ENCODE peak calls at places on chromosomes 6 and 20, in four cellular contexts. One of them, this sample, is unnamed.

GRCh38 chr20:10910535-10911239 is 236.9 kb upstream of the JAG1 start:
- DNase-seq in GM12891: no peak
- DNase-seq in Peyer's patch: no peak
- DNase-seq in uterus: no peak
- DNase-seq in this sample: no peak

GRCh38 chr6:125444234-125444949 is 142.6 kb upstream of the HDDC2 start:
- DNase-seq in GM12891: no peak
- DNase-seq in Peyer's patch: no peak
- DNase-seq in uterus: peak; percentile 44
- DNase-seq in this sample: no peak

GRCh38 chr6:113936093-113936934 is 34.6 kb downstream of the HDAC2 start:
- DNase-seq in GM12891: no peak
- DNase-seq in Peyer's patch: no peak
- DNase-seq in uterus: no peak
- DNase-seq in this sample: peak; percentile 33

GRCh38 chr6:4698901-4699659 is 77.1 kb upstream of the CDYL start:
- DNase-seq in GM12891: no peak
- DNase-seq in Peyer's patch: no peak
- DNase-seq in uterus: no peak
- DNase-seq in this sample: no peak

GRCh38 chr20:20102163-20102562 is 49.8 kb downstream of the CFAP61 start:
- DNase-seq in GM12891: no peak
- DNase-seq in Peyer's patch: no peak
- DNase-seq in uterus: no peak
- DNase-seq in this sample: no peak

GRCh38 chr6:47014401-47014800 is 27.7 kb downstream of the ADGRF1 start:
- DNase-seq in GM12891: no peak
- DNase-seq in Peyer's patch: no peak
- DNase-seq in uterus: no peak
- DNase-seq in this sample: no peak

GRCh38 chr20:17530716-17531536 is at the start of gene BFSP1:
- DNase-seq in GM12891: peak; percentile 43
- DNase-seq in Peyer's patch: no peak
- DNase-seq in uterus: peak; percentile 49
- DNase-seq in this sample: no peak

GRCh38 chr6:87925373-87926060 is 122.1 kb upstream of the SPACA1 start:
- DNase-seq in GM12891: no peak
- DNase-seq in Peyer's patch: peak; percentile 85
- DNase-seq in uterus: no peak
- DNase-seq in this sample: no peak

GRCh38 chr6:36442671-36443497 is at the start of the genes KCTD20 and PXT1:
- DNase-seq in GM12891: peak; percentile 77
- DNase-seq in Peyer's patch: peak; percentile 85
- DNase-seq in uterus: peak; percentile 87
- DNase-seq in this sample: peak; percentile 75

GRCh38 chr6:151760486-151760885 is 47.0 kb upstream of the ESR1 start:
- DNase-seq in GM12891: no peak
- DNase-seq in Peyer's patch: no peak
- DNase-seq in uterus: no peak
- DNase-seq in this sample: no peak

GRCh38 chr20:62409935-62410741 is 3.1 kb upstream of the CABLES2 start:
- DNase-seq in GM12891: peak; percentile 74
- DNase-seq in Peyer's patch: peak; percentile 52
- DNase-seq in uterus: peak; percentile 66
- DNase-seq in this sample: no peak

GRCh38 chr6:5050009-5050408 is 35.1 kb upstream of the PPP1R3G start:
- DNase-seq in GM12891: no peak
- DNase-seq in Peyer's patch: no peak
- DNase-seq in uterus: no peak
- DNase-seq in this sample: no peak

GRCh38 chr6:113122060-113122459 is 735.1 kb upstream of the MARCKS start:
- DNase-seq in GM12891: no peak
- DNase-seq in Peyer's patch: no peak
- DNase-seq in uterus: no peak
- DNase-seq in this sample: peak; percentile 73

GRCh38 chr6:38012573-38012972 is 193.0 kb downstream of the ZFAND3 start:
- DNase-seq in GM12891: peak; percentile 11
- DNase-seq in Peyer's patch: no peak
- DNase-seq in uterus: no peak
- DNase-seq in this sample: peak; percentile 44

GRCh38 chr6:10591411-10592160 is 70.4 kb downstream of the GCNT2 start:
- DNase-seq in GM12891: no peak
- DNase-seq in Peyer's patch: no peak
- DNase-seq in uterus: no peak
- DNase-seq in this sample: no peak

GRCh38 chr20:48703511-48704219 is 124.1 kb downstream of the PREX1 start:
- DNase-seq in GM12891: no peak
- DNase-seq in Peyer's patch: no peak
- DNase-seq in uterus: no peak
- DNase-seq in this sample: no peak

GRCh38 chr6:45422541-45423110 is 44.9 kb upstream of the SUPT3H start:
- DNase-seq in GM12891: no peak
- DNase-seq in Peyer's patch: peak; percentile 66
- DNase-seq in uterus: peak; percentile 39
- DNase-seq in this sample: no peak

GRCh38 chr6:34657037-34657306 is 39.6 kb downstream of the ILRUN start:
- DNase-seq in GM12891: no peak
- DNase-seq in Peyer's patch: no peak
- DNase-seq in uterus: no peak
- DNase-seq in this sample: no peak

GRCh38 chr6:23349521-23350147 is 776.4 kb upstream of the NRSN1 start:
- DNase-seq in GM12891: no peak
- DNase-seq in Peyer's patch: no peak
- DNase-seq in uterus: no peak
- DNase-seq in this sample: peak; percentile 12

GRCh38 chr6:17988422-17988944 is 1.0 kb upstream of the KIF13A start:
- DNase-seq in GM12891: no peak
- DNase-seq in Peyer's patch: no peak
- DNase-seq in uterus: no peak
- DNase-seq in this sample: no peak

GRCh38 chr6:17985934-17986655 is 1.3 kb downstream of the KIF13A start:
- DNase-seq in GM12891: no peak
- DNase-seq in Peyer's patch: no peak
- DNase-seq in uterus: no peak
- DNase-seq in this sample: no peak

GRCh38 chr6:17984822-17985660 is 2.4 kb downstream of the KIF13A start:
- DNase-seq in GM12891: no peak
- DNase-seq in Peyer's patch: no peak
- DNase-seq in uterus: no peak
- DNase-seq in this sample: no peak

GRCh38 chr6:17986656-17987575 is 519 bp downstream of the KIF13A start:
- DNase-seq in GM12891: no peak
- DNase-seq in Peyer's patch: peak; percentile 46
- DNase-seq in uterus: peak; percentile 53
- DNase-seq in this sample: no peak

GRCh38 chr6:17987576-17988421 is at the start of gene KIF13A:
- DNase-seq in GM12891: peak; percentile 68
- DNase-seq in Peyer's patch: peak; percentile 44
- DNase-seq in uterus: peak; percentile 71
- DNase-seq in this sample: no peak
- TF ChIP-seq POLR2A in GM12891: no peak
- TF ChIP-seq POLR2A in Peyer's patch: peak; percentile 61
- TF ChIP-seq POLR2A in uterus: peak; percentile 33
- TF ChIP-seq POLR2A in this sample: peak; percentile 31

GRCh38 chr6:42321976-42322375 is 104.3 kb upstream of the MRPS10 start:
- DNase-seq in GM12891: no peak
- DNase-seq in Peyer's patch: no peak
- DNase-seq in uterus: no peak
- DNase-seq in this sample: no peak
- TF ChIP-seq POLR2A in GM12891: no peak
- TF ChIP-seq POLR2A in Peyer's patch: no peak
- TF ChIP-seq POLR2A in uterus: no peak
- TF ChIP-seq POLR2A in this sample: no peak

GRCh38 chr20:51570755-51571469 is 28.4 kb upstream of the NFATC2 start:
- DNase-seq in GM12891: no peak
- DNase-seq in Peyer's patch: no peak
- DNase-seq in uterus: no peak
- DNase-seq in this sample: no peak

GRCh38 chr20:51566594-51566993 is 24.1 kb upstream of the NFATC2 start:
- DNase-seq in GM12891: no peak
- DNase-seq in Peyer's patch: no peak
- DNase-seq in uterus: no peak
- DNase-seq in this sample: no peak

GRCh38 chr20:51567622-51568021 is 25.1 kb upstream of the NFATC2 start:
- DNase-seq in GM12891: no peak
- DNase-seq in Peyer's patch: no peak
- DNase-seq in uterus: no peak
- DNase-seq in this sample: no peak

GRCh38 chr20:51571470-51571794 is 28.9 kb upstream of the NFATC2 start:
- DNase-seq in GM12891: no peak
- DNase-seq in Peyer's patch: no peak
- DNase-seq in uterus: no peak
- DNase-seq in this sample: no peak

GRCh38 chr20:51569815-51570741 is 27.6 kb upstream of the NFATC2 start:
- DNase-seq in GM12891: no peak
- DNase-seq in Peyer's patch: no peak
- DNase-seq in uterus: no peak
- DNase-seq in this sample: no peak
- TF ChIP-seq POLR2A in GM12891: no peak
- TF ChIP-seq POLR2A in Peyer's patch: no peak
- TF ChIP-seq POLR2A in uterus: no peak
- TF ChIP-seq POLR2A in this sample: no peak

GRCh38 chr20:408843-409696 is 971 bp downstream of the RBCK1 start:
- DNase-seq in GM12891: no peak
- DNase-seq in Peyer's patch: no peak
- DNase-seq in uterus: no peak
- DNase-seq in this sample: no peak
- TF ChIP-seq POLR2A in GM12891: no peak
- TF ChIP-seq POLR2A in Peyer's patch: no peak
- TF ChIP-seq POLR2A in uterus: no peak
- TF ChIP-seq POLR2A in this sample: no peak

DNA sequence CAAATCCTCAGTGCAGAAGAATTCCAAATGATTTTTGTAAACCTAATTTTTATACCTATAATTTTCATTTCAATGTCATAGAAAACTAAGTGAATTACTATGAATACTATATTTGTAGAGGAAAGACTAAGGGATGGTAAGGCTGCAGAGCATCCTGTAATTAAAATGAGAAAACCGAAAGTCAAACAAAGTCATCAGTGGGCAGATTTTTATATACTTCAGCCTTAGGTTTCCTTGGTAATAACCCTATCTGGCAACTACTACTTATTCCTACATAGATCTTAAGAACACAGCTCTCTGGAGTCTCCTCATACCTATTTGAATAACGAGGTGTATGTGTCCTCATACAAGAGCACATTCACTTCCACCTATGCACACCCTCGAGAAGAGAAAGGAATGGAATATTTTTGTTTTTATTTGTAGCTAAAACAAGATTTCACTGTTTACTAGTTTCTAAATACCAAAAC is 117.9 kb upstream of the SGK1 start:
- DNase-seq in GM12891: no peak
- DNase-seq in Peyer's patch: no peak
- DNase-seq in uterus: no peak
- DNase-seq in this sample: no peak
- TF ChIP-seq POLR2A in GM12891: no peak
- TF ChIP-seq POLR2A in Peyer's patch: no peak
- TF ChIP-seq POLR2A in uterus: no peak
- TF ChIP-seq POLR2A in this sample: no peak

GRCh38 chr6:32175322-32175710 is 568 bp downstream of the AGPAT1 start:
- DNase-seq in GM12891: no peak
- DNase-seq in Peyer's patch: no peak
- DNase-seq in uterus: no peak
- DNase-seq in this sample: no peak

GRCh38 chr6:32174416-32174815 is 1.5 kb downstream of the AGPAT1 start:
- DNase-seq in GM12891: no peak
- DNase-seq in Peyer's patch: no peak
- DNase-seq in uterus: no peak
- DNase-seq in this sample: no peak

GRCh38 chr6:32176476-32177181 is 745 bp upstream of the AGPAT1 start:
- DNase-seq in GM12891: no peak
- DNase-seq in Peyer's patch: no peak
- DNase-seq in uterus: no peak
- DNase-seq in this sample: no peak

GRCh38 chr6:32177182-32177787 is 920 bp upstream of the RNF5 start:
- DNase-seq in GM12891: no peak
- DNase-seq in Peyer's patch: peak; percentile 44
- DNase-seq in uterus: peak; percentile 56
- DNase-seq in this sample: no peak

GRCh38 chr6:32175711-32176475 is at the start of gene AGPAT1:
- DNase-seq in GM12891: peak; percentile 97
- DNase-seq in Peyer's patch: peak; percentile 93
- DNase-seq in uterus: peak; percentile 99
- DNase-seq in this sample: peak; percentile 90
- TF ChIP-seq POLR2A in GM12891: no peak
- TF ChIP-seq POLR2A in Peyer's patch: peak; percentile 26
- TF ChIP-seq POLR2A in uterus: peak; percentile 83
- TF ChIP-seq POLR2A in this sample: peak; percentile 73

GRCh38 chr20:2508631-2509467 is at the start of gene ZNF343:
- DNase-seq in GM12891: peak; percentile 79
- DNase-seq in Peyer's patch: peak; percentile 77
- DNase-seq in uterus: peak; percentile 78
- DNase-seq in this sample: peak; percentile 63
- TF ChIP-seq POLR2A in GM12891: peak; percentile 55
- TF ChIP-seq POLR2A in Peyer's patch: peak; percentile 38
- TF ChIP-seq POLR2A in uterus: no peak
- TF ChIP-seq POLR2A in this sample: peak; percentile 90

GRCh38 chr20:21840991-21841390 is 135.5 kb downstream of the PAX1 start:
- DNase-seq in GM12891: no peak
- DNase-seq in Peyer's patch: no peak
- DNase-seq in uterus: no peak
- DNase-seq in this sample: no peak
- TF ChIP-seq POLR2A in GM12891: no peak
- TF ChIP-seq POLR2A in Peyer's patch: no peak
- TF ChIP-seq POLR2A in uterus: no peak
- TF ChIP-seq POLR2A in this sample: no peak

DNA sequence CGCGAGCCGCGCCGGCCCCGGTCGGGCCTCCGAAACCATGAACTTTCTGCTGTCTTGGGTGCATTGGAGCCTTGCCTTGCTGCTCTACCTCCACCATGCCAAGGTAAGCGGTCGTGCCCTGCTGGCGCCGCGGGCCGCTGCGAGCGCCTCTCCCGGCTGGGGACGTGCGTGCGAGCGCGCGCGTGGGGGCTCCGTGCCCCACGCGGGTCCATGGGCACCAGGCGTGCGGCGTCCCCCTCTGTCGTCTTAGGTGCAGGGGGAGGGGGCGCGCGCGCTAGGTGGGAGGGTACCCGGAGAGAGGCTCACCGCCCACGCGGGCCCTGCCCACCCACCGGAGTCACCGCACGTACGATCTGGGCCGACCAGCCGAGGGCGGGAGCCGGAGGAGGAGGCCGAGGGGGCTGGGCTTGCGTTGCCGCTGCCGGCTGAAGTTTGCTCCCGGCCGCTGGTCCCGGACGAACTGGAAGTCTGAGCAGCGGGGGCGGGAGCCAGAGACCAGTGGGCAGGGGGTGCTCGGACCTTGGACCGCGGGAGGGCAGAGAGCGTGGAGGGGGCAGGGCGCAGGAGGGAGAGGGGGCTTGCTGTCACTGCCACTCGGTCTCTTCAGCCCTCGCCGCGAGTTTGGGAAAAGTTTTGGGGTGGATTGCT is 1.3 kb downstream of the VEGFA start:
- DNase-seq in GM12891: peak; percentile 58
- DNase-seq in Peyer's patch: peak; percentile 32
- DNase-seq in uterus: peak; percentile 64
- DNase-seq in this sample: no peak
- TF ChIP-seq POLR2A in GM12891: no peak
- TF ChIP-seq POLR2A in Peyer's patch: peak; percentile 67
- TF ChIP-seq POLR2A in uterus: peak; percentile 21
- TF ChIP-seq POLR2A in this sample: no peak

This sample was measured in HCT116.